ENCODE peak calls at places on chromosomes 2 and 18, in six cellular contexts. N, Y, W, K, E and C are unnamed samples.
A peak's percentile ranks its signal among the peaks of the same experiment; 100 is the strongest.

GRCh38 chr2:214226061-214226460 is 184.8 kb upstream of the VWC2L start:
- DNase-seq in N (no peak), Y (no peak), W (no peak), K (peak; percentile 3), E (no peak), C (no peak)

GRCh38 chr2:44084850-44085249 is 83.8 kb upstream of the PPM1B start:
- DNase-seq in N (no peak), Y (no peak), W (no peak), K (no peak), E (no peak), C (no peak)

GRCh38 chr2:74639550-74639949 is 8.6 kb downstream of the M1AP start:
- DNase-seq in N (no peak), Y (no peak), W (no peak), K (no peak), E (no peak), C (no peak)

GRCh38 chr2:32715981-32716380 is 88.1 kb downstream of the TTC27 start:
- DNase-seq in N (no peak), Y (no peak), W (peak; percentile 58), K (peak; percentile 50), E (no peak), C (no peak)

GRCh38 chr2:68223419-68223818 is 28.9 kb downstream of the PPP3R1 start:
- DNase-seq in N (no peak), Y (no peak), W (no peak), K (no peak), E (no peak), C (no peak)

GRCh38 chr2:61670591-61671503 is 132.7 kb upstream of the XPO1 start:
- DNase-seq in N (no peak), Y (no peak), W (no peak), K (peak; percentile 29), E (no peak), C (peak; percentile 33)

GRCh38 chr2:207265849-207266248 is 100.1 kb upstream of the KLF7 start:
- DNase-seq in N (no peak), Y (no peak), W (no peak), K (peak; percentile 58), E (no peak), C (no peak)

GRCh38 chr2:113178891-113179290 is 5.1 kb downstream of the PSD4 start:
- DNase-seq in N (no peak), Y (no peak), W (no peak), K (no peak), E (no peak), C (no peak)

GRCh38 chr2:229282758-229283546 is 11.9 kb upstream of the PID1 start:
- DNase-seq in N (no peak), Y (no peak), W (peak; percentile 75), K (peak; percentile 93), E (no peak), C (no peak)

GRCh38 chr2:14423145-14423906 is 209.2 kb upstream of the LRATD1 start:
- DNase-seq in N (no peak), Y (no peak), W (no peak), K (no peak), E (no peak), C (no peak)

GRCh38 chr2:49044265-49044664 is 110.0 kb downstream of the FSHR start:
- DNase-seq in N (no peak), Y (no peak), W (no peak), K (no peak), E (no peak), C (no peak)

GRCh38 chr2:239326831-239327535 is 73.8 kb downstream of the HDAC4 start:
- DNase-seq in N (no peak), Y (no peak), W (peak; percentile 20), K (peak; percentile 42), E (peak; percentile 46), C (peak; percentile 66)

GRCh38 chr2:95383635-95384027 is 18.9 kb upstream of the FAHD2A start:
- DNase-seq in N (no peak), Y (no peak), W (no peak), K (no peak), E (no peak), C (no peak)

GRCh38 chr2:95385570-95385984 is 16.9 kb upstream of the FAHD2A start:
- DNase-seq in N (peak; percentile 69), Y (no peak), W (no peak), K (no peak), E (no peak), C (no peak)

GRCh38 chr2:95386031-95386430 is 16.5 kb upstream of the FAHD2A start:
- DNase-seq in N (no peak), Y (no peak), W (no peak), K (no peak), E (no peak), C (no peak)

GRCh38 chr2:95382686-95383634 is 19.5 kb upstream of the FAHD2A start:
- DNase-seq in N (no peak), Y (no peak), W (no peak), K (no peak), E (no peak), C (no peak)

GRCh38 chr2:95384854-95385569 is 17.5 kb upstream of the FAHD2A start:
- DNase-seq in N (no peak), Y (no peak), W (no peak), K (no peak), E (no peak), C (no peak)
- TF ChIP-seq CTCF in N (no peak), Y (no peak), W (no peak), K (no peak), E (no peak), C (no peak)

DNA sequence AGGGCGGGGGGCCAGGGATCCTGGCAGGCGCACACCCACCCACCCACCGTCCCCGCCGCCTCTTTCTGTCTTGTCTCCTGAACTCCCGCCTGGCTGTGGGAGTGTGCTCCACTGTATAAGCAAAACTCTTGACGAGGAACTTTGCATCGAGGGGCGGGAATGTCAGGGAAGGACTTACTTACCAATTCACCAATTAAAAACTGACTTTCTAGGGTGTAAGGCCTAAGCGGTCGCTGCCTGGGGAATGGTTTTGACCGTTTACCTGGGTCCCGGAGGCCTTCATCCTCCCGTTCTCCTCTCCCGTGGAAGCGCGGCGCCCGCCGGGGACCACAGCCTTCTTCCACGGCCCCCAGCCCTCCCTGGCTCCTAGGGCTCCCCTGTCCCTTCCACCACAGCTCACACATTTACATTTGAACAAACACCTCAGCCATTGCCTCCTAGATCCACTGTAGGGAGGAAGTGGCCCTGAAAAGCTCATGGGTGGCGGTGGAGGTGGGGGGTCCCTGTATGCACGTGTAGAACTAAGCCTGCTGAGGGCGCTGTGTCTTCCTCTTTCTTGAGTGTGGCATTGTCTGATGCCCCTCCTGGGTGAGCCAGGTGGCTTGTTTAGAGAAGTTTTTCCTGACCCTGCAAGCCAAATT is 8.9 kb downstream of the ASIC4 start:
- DNase-seq in N (no peak), Y (no peak), W (no peak), K (no peak), E (no peak), C (no peak)
- TF ChIP-seq CTCF in N (no peak), Y (peak; percentile 27), W (no peak), K (no peak), E (no peak), C (no peak)

GRCh38 chr18:11512096-11513030 is 97.0 kb upstream of the SLC35G4 start:
- DNase-seq in N (no peak), Y (peak; percentile 17), W (peak; percentile 36), K (no peak), E (no peak), C (no peak)
- TF ChIP-seq CTCF in N (no peak), Y (no peak), W (no peak), K (peak; percentile 13), E (no peak), C (no peak)

GRCh38 chr18:13831864-13832508 is 8.0 kb downstream of the MC5R start:
- DNase-seq in N (no peak), Y (peak; percentile 25), W (peak; percentile 15), K (no peak), E (no peak), C (no peak)
- TF ChIP-seq CTCF in N (no peak), Y (no peak), W (no peak), K (no peak), E (no peak), C (no peak)